ENCODE peak calls at places on chromosomes 6 and 20, in four cellular contexts. E is fibroblast of villous mesenchyme, Q is IMR-90, F is cardiac muscle cell. J is an unnamed sample.

GRCh38 chr20:47502801-47503239 is 1.1 kb downstream of the NCOA3 start:
- DNase-seq in E (peak), Q (peak), F (peak), J (no peak)

GRCh38 chr6:125780540-125781306 is 10.0 kb upstream of the NCOA7 start:
- DNase-seq in Q (peak), F (peak), E (peak), J (no peak)

GRCh38 chr20:3654326-3655031 is 8.7 kb downstream of the GFRA4 start:
- DNase-seq in Q (no peak), E (no peak), F (no peak), J (no peak)

GRCh38 chr20:33830371-33830770 is 19.2 kb downstream of the CHMP4B start:
- DNase-seq in Q (peak), E (peak), F (no peak), J (no peak)

GRCh38 chr6:51814418-51814817 is 273.0 kb downstream of the PKHD1 start:
- DNase-seq in E (no peak), F (no peak), Q (no peak), J (no peak)

GRCh38 chr20:6780414-6780813 is 12.9 kb downstream of the BMP2 start:
- DNase-seq in E (no peak), Q (no peak), F (no peak), J (no peak)

GRCh38 chr6:34004706-34005105 is 141.2 kb downstream of the GRM4 start:
- DNase-seq in E (no peak), F (no peak), Q (no peak), J (no peak)

GRCh38 chr20:2578430-2579192 is 42.2 kb downstream of the TMC2 start:
- DNase-seq in F (peak), E (no peak), Q (no peak), J (no peak)

GRCh38 chr6:41182069-41183034 is 18.6 kb downstream of the TREML2 start:
- DNase-seq in Q (peak), F (peak), E (peak), J (no peak)

GRCh38 chr20:36493013-36493800 is 48.1 kb upstream of the MYL9 start:
- DNase-seq in Q (no peak), F (no peak), E (no peak), J (no peak)

GRCh38 chr20:59565768-59566461 is 38.4 kb upstream of the PHACTR3 start:
- DNase-seq in F (no peak), E (no peak), Q (no peak), J (no peak)

GRCh38 chr6:108921547-108922331 is 73.5 kb downstream of the ARMC2 start:
- DNase-seq in E (peak), Q (peak), F (no peak), J (no peak)

GRCh38 chr6:112039431-112039770 is 14.5 kb upstream of the CCN6 start:
- DNase-seq in F (no peak), E (no peak), Q (no peak), J (no peak)

GRCh38 chr20:59827138-59828056 is 106.0 kb downstream of the SYCP2 start:
- DNase-seq in E (no peak), F (no peak), Q (no peak), J (no peak)

GRCh38 chr6:63347599-63347998 is 27.8 kb upstream of the LGSN start:
- DNase-seq in Q (peak), F (no peak), E (peak), J (no peak)

GRCh38 chr6:89313006-89313405 is 2.1 kb downstream of the GABRR2 start:
- DNase-seq in E (peak), Q (peak), F (no peak), J (no peak)

GRCh38 chr6:40930555-40930954 is 108.5 kb downstream of the UNC5CL start:
- DNase-seq in E (peak), Q (peak), F (no peak), J (no peak)

GRCh38 chr20:17533396-17533795 is 2.2 kb upstream of the BFSP1 start:
- DNase-seq in F (peak), Q (peak), E (peak), J (no peak)

GRCh38 chr6:34154668-34155447 is 9.0 kb upstream of the GRM4 start:
- DNase-seq in E (peak), F (peak), Q (peak), J (no peak)

GRCh38 chr20:32663704-32664351 is 9.9 kb downstream of the C20orf203 start:
- DNase-seq in F (no peak), E (no peak), Q (no peak), J (no peak)

DNA sequence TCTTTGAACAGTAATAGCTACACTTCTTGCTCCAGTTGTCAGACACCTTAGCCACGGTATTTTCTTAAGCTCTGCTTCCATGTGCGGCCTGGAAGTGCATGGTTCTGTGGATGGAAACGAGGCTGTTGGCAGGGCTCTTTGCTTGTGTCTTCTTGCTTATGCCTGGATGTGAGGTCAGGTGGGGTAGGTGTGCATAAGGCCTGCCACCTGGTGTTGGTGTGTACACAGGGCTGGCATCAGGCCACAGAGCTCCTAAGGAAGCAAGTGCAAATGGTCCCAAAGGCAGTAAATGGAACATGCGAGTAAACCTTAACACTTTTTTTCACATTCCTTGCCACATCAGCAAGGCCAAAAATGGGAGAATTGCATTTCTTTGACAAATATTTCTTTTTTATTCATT is 158.1 kb upstream of the GMDS start:
- DNase-seq in E (no peak), F (no peak), Q (no peak), J (no peak)
- TF ChIP-seq CTCF in E (no peak), F (no peak), Q (no peak), J (no peak)

DNA sequence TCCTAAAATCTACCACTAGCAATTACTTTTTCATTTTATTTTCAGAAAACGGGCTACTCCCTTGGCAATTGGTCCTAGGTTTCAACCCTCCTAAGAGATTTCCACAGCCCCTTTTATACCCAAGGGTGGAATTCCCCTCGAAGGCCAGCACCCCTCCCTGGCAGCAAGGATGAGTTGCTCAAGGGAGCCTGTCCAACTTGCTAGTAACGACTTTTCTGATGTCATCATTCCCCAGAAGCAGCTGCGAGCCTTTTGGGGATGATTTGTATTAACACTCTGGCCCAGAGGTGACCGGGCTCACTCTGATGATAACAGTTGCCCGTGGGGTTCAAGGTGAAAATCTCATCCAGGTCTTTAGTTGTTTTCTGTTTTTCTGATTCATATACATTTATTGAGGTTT is 30.7 kb upstream of the NAA20 start:
- DNase-seq in E (peak), Q (peak), F (no peak), J (no peak)
- TF ChIP-seq CTCF in E (no peak), Q (no peak), F (no peak), J (no peak)

GRCh38 chr6:6315660-6316059 is 4.8 kb downstream of the F13A1 start:
- DNase-seq in Q (peak), E (peak), F (peak), J (peak)
- TF ChIP-seq CTCF in Q (peak), E (peak), F (peak), J (no peak)

GRCh38 chr6:54992789-54993188 is 146.2 kb downstream of the FAM83B start:
- DNase-seq in Q (peak), E (no peak), F (no peak), J (no peak)
- TF ChIP-seq CTCF in Q (peak), E (peak), F (peak), J (no peak)

DNA sequence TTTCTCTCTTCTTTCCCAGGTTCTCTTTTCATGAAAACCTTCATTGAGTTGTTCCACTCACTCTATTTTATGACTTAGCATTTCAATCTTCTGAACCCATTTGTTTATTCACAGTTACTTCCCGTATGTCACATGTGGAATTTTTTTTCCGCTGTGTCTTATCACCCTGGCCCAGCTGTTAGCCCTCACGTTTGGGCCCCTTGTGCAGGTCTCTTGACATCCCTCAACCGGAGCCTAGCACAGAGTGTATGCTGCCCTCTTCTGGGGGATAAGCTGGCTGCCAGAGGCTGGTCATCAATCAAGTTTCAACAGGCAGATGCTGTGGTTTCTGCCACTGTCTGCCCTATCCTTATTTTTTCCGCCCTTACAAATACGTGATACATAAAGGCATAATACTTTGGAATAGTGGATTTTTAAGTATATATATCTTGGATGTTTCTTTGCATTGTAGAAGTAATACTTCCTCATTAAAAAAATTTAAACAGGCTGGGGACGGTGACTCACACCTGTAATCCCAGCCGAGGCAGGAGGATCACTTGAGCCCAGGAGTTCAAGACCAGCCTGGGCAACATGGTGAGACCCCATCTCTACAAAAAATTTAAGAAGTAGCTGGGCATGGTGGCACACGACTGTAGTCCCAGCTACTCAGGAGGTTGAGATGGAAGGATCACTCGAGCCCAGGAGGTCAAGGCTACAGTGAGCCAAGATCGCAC is 38.8 kb upstream of the RNF8 start:
- DNase-seq in Q (peak), E (peak), F (peak), J (no peak)
- TF ChIP-seq CTCF in Q (peak), E (peak), F (peak), J (no peak)

DNA sequence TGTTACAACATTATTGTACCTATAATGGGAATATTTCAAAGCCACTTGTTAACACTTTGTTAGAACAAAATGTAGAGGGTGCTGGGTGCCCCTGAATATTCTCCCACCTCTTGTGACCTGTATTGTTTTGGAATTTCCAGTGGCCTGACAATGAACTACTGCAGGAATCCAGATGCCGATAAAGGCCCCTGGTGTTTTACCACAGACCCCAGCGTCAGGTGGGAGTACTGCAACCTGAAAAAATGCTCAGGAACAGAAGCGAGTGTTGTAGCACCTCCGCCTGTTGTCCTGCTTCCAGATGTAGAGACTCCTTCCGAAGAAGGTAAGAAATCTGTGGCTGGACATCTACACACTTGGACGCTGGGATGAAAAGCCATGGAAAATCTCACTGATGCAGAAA is 28.9 kb downstream of the PLG start:
- DNase-seq in F (peak), E (no peak), Q (no peak), J (no peak)
- TF ChIP-seq CTCF in F (peak), E (no peak), Q (no peak), J (no peak)

DNA sequence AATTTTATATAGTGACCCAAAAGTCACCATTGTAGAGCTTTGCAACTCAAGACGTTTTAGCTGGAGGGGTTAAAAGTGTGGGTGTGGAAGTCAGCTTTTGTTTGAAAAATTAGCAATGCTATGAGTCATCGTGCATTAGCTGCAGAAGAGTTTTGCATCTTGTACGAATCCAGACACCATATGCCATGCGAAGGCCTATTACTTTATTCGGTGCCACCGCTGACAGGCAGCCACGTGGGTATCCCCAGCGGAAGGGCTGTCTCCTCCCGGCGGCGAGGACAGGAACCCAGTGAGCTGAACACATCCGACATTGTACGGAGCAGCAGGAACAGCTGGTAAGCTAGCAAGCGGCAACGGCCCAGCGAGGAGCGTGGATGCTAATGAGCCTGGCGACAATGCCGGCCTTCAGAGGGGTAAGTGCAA is 84.4 kb downstream of the INSM1 start:
- DNase-seq in F (peak), Q (peak), E (peak), J (no peak)
- TF ChIP-seq CTCF in F (no peak), Q (no peak), E (no peak), J (no peak)

GRCh38 chr20:23165307-23165750 is 79.2 kb upstream of the CD93 start:
- DNase-seq in F (peak), Q (no peak), E (no peak), J (no peak)
- TF ChIP-seq CTCF in F (peak), Q (no peak), E (no peak), J (no peak)

J was measured in omental fat pad.